ENCODE peak calls at places on chromosomes 4 and X, in five cellular contexts. One of them, this sample, is unnamed.
A peak's percentile ranks its signal among the peaks of the same experiment; 100 is the strongest.

GRCh38 chr4:140924761-140925392 is 168.7 kb upstream of the TBC1D9 start:
- DNase-seq in adrenal gland: no peak
- DNase-seq in tibial artery: no peak
- DNase-seq in CD8-positive, alpha-beta T cell: no peak
- DNase-seq in right atrium auricular region: no peak
- DNase-seq in this sample: no peak

GRCh38 chr4:92333056-92333455 is 29.3 kb downstream of the GRID2 start:
- DNase-seq in right atrium auricular region: no peak
- DNase-seq in adrenal gland: no peak
- DNase-seq in tibial artery: no peak
- DNase-seq in CD8-positive, alpha-beta T cell: no peak
- DNase-seq in this sample: no peak

GRCh38 chr4:70895846-70896435 is 6.2 kb upstream of the MOB1B start:
- DNase-seq in CD8-positive, alpha-beta T cell: no peak
- DNase-seq in tibial artery: no peak
- DNase-seq in adrenal gland: no peak
- DNase-seq in right atrium auricular region: no peak
- DNase-seq in this sample: no peak

GRCh38 chrX:148755111-148755510 is 254.7 kb downstream of the AFF2 start:
- DNase-seq in adrenal gland: no peak
- DNase-seq in tibial artery: no peak
- DNase-seq in right atrium auricular region: no peak
- DNase-seq in CD8-positive, alpha-beta T cell: no peak
- DNase-seq in this sample: no peak

GRCh38 chrX:10649286-10649685 is 28.9 kb upstream of the MID1 start:
- DNase-seq in adrenal gland: no peak
- DNase-seq in right atrium auricular region: no peak
- DNase-seq in CD8-positive, alpha-beta T cell: no peak
- DNase-seq in tibial artery: no peak
- DNase-seq in this sample: no peak

GRCh38 chr4:182085051-182085480 is 158.1 kb upstream of the TENM3 start:
- DNase-seq in right atrium auricular region: no peak
- DNase-seq in tibial artery: no peak
- DNase-seq in CD8-positive, alpha-beta T cell: no peak
- DNase-seq in adrenal gland: no peak
- DNase-seq in this sample: no peak

GRCh38 chr4:5982156-5982973 is 35.9 kb downstream of the C4orf50 start:
- DNase-seq in right atrium auricular region: no peak
- DNase-seq in CD8-positive, alpha-beta T cell: no peak
- DNase-seq in tibial artery: peak; percentile 9
- DNase-seq in adrenal gland: no peak
- DNase-seq in this sample: no peak

GRCh38 chr4:41358626-41359025 is 101.9 kb downstream of the UCHL1 start:
- DNase-seq in adrenal gland: peak; percentile 33
- DNase-seq in right atrium auricular region: no peak
- DNase-seq in CD8-positive, alpha-beta T cell: no peak
- DNase-seq in tibial artery: no peak
- DNase-seq in this sample: no peak

GRCh38 chr4:163048447-163048846 is 118.2 kb downstream of the NAF1 start:
- DNase-seq in adrenal gland: peak; percentile 42
- DNase-seq in CD8-positive, alpha-beta T cell: no peak
- DNase-seq in right atrium auricular region: no peak
- DNase-seq in tibial artery: no peak
- DNase-seq in this sample: peak; percentile 32

GRCh38 chrX:71102292-71102691 is 4.2 kb downstream of the CXorf65 start:
- DNase-seq in right atrium auricular region: no peak
- DNase-seq in adrenal gland: no peak
- DNase-seq in tibial artery: no peak
- DNase-seq in CD8-positive, alpha-beta T cell: no peak
- DNase-seq in this sample: no peak

GRCh38 chr4:78742300-78742699 is 33.9 kb upstream of the BMP2K start:
- DNase-seq in CD8-positive, alpha-beta T cell: no peak
- DNase-seq in right atrium auricular region: no peak
- DNase-seq in tibial artery: no peak
- DNase-seq in adrenal gland: no peak
- DNase-seq in this sample: no peak

GRCh38 chr4:54586343-54586953 is 71.3 kb upstream of the KIT start:
- DNase-seq in tibial artery: no peak
- DNase-seq in right atrium auricular region: no peak
- DNase-seq in CD8-positive, alpha-beta T cell: no peak
- DNase-seq in adrenal gland: no peak
- DNase-seq in this sample: no peak

GRCh38 chrX:153829549-153829798 is 870 bp downstream of the PDZD4 start:
- DNase-seq in adrenal gland: no peak
- DNase-seq in CD8-positive, alpha-beta T cell: no peak
- DNase-seq in tibial artery: no peak
- DNase-seq in right atrium auricular region: no peak
- DNase-seq in this sample: no peak

DNA sequence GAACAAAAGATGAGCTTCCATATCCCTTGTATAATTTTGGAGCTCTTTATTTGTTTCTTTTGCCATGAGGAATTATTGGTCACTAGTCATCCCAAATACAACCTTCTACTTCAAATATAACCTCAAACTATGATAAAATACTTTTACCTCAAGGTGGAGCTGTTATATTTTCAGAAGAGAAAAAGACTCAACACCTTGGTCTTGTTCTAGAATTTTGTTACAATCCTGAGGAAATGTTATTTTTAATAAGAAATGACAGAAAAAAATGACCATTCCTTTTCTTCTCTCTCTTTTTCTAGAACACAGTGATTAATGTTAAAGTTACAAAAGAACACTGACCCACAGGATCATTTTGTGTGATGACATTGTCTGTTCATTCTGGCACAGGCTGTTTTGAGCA is 159.5 kb upstream of the CTSO start:
- DNase-seq in adrenal gland: no peak
- DNase-seq in right atrium auricular region: no peak
- DNase-seq in tibial artery: no peak
- DNase-seq in CD8-positive, alpha-beta T cell: no peak
- DNase-seq in this sample: no peak
- TF ChIP-seq CTCF in adrenal gland: no peak
- TF ChIP-seq CTCF in right atrium auricular region: peak; percentile 25
- TF ChIP-seq CTCF in tibial artery: no peak
- TF ChIP-seq CTCF in CD8-positive, alpha-beta T cell: no peak
- TF ChIP-seq CTCF in this sample: peak; percentile 34

GRCh38 chrX:50747471-50747900 is 66.5 kb downstream of the SHROOM4 start:
- DNase-seq in right atrium auricular region: no peak
- DNase-seq in tibial artery: no peak
- DNase-seq in adrenal gland: peak; percentile 25
- DNase-seq in CD8-positive, alpha-beta T cell: no peak
- DNase-seq in this sample: peak; percentile 13
- TF ChIP-seq CTCF in right atrium auricular region: peak; percentile 73
- TF ChIP-seq CTCF in tibial artery: peak; percentile 52
- TF ChIP-seq CTCF in adrenal gland: peak; percentile 23
- TF ChIP-seq CTCF in CD8-positive, alpha-beta T cell: peak; percentile 14
- TF ChIP-seq CTCF in this sample: peak; percentile 35

DNA sequence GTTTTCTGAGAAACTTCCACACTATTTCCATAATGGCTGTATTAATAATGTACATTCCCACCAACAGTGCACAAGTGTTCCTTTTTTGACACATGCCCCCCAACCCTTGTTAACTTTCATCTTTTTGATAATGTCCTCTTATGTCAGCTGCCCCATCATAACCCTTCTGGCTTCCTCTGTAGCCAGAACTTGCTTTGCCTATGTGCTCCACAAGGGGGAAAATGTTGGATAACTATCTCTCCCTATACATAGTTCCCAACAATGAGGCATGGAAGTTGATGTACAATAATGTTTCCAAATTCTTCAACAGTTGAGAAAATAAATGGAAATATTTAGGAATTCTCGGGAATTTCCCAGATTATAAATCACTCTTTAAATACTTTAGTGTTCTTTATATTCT is 142.9 kb downstream of the ASB9 start:
- DNase-seq in tibial artery: no peak
- DNase-seq in adrenal gland: no peak
- DNase-seq in right atrium auricular region: no peak
- DNase-seq in CD8-positive, alpha-beta T cell: no peak
- DNase-seq in this sample: no peak
- TF ChIP-seq CTCF in tibial artery: no peak
- TF ChIP-seq CTCF in adrenal gland: no peak
- TF ChIP-seq CTCF in right atrium auricular region: no peak
- TF ChIP-seq CTCF in CD8-positive, alpha-beta T cell: no peak
- TF ChIP-seq CTCF in this sample: no peak

GRCh38 chr4:161952382-161952781 is 211.4 kb downstream of the FSTL5 start:
- DNase-seq in tibial artery: no peak
- DNase-seq in CD8-positive, alpha-beta T cell: no peak
- DNase-seq in right atrium auricular region: no peak
- DNase-seq in adrenal gland: no peak
- DNase-seq in this sample: no peak
- TF ChIP-seq CTCF in tibial artery: no peak
- TF ChIP-seq CTCF in CD8-positive, alpha-beta T cell: no peak
- TF ChIP-seq CTCF in right atrium auricular region: no peak
- TF ChIP-seq CTCF in adrenal gland: no peak
- TF ChIP-seq CTCF in this sample: no peak

GRCh38 chr4:151624606-151625565 is 135.9 kb downstream of the GATB start:
- DNase-seq in CD8-positive, alpha-beta T cell: no peak
- DNase-seq in adrenal gland: no peak
- DNase-seq in right atrium auricular region: no peak
- DNase-seq in tibial artery: peak; percentile 30
- DNase-seq in this sample: no peak
- TF ChIP-seq CTCF in CD8-positive, alpha-beta T cell: no peak
- TF ChIP-seq CTCF in adrenal gland: no peak
- TF ChIP-seq CTCF in right atrium auricular region: no peak
- TF ChIP-seq CTCF in tibial artery: no peak
- TF ChIP-seq CTCF in this sample: no peak

GRCh38 chr4:76737180-76737579 is 160.8 kb downstream of the SOWAHB start:
- DNase-seq in tibial artery: no peak
- DNase-seq in adrenal gland: no peak
- DNase-seq in CD8-positive, alpha-beta T cell: no peak
- DNase-seq in right atrium auricular region: no peak
- DNase-seq in this sample: no peak

GRCh38 chr4:76740192-76740591 is 157.8 kb downstream of the SOWAHB start:
- DNase-seq in right atrium auricular region: no peak
- DNase-seq in adrenal gland: no peak
- DNase-seq in tibial artery: no peak
- DNase-seq in CD8-positive, alpha-beta T cell: no peak
- DNase-seq in this sample: no peak

GRCh38 chr4:76738081-76738931 is 159.6 kb downstream of the SOWAHB start:
- DNase-seq in CD8-positive, alpha-beta T cell: no peak
- DNase-seq in tibial artery: peak; percentile 45
- DNase-seq in right atrium auricular region: peak; percentile 66
- DNase-seq in adrenal gland: peak; percentile 65
- DNase-seq in this sample: peak; percentile 28

GRCh38 chr4:76733380-76733779 is 164.6 kb downstream of the SOWAHB start:
- DNase-seq in CD8-positive, alpha-beta T cell: no peak
- DNase-seq in right atrium auricular region: no peak
- DNase-seq in adrenal gland: no peak
- DNase-seq in tibial artery: no peak
- DNase-seq in this sample: no peak

GRCh38 chr4:76736434-76736833 is 161.5 kb downstream of the SOWAHB start:
- DNase-seq in right atrium auricular region: no peak
- DNase-seq in CD8-positive, alpha-beta T cell: no peak
- DNase-seq in adrenal gland: no peak
- DNase-seq in tibial artery: no peak
- DNase-seq in this sample: no peak
- TF ChIP-seq CTCF in right atrium auricular region: no peak
- TF ChIP-seq CTCF in CD8-positive, alpha-beta T cell: no peak
- TF ChIP-seq CTCF in adrenal gland: no peak
- TF ChIP-seq CTCF in tibial artery: no peak
- TF ChIP-seq CTCF in this sample: no peak